ENCODE peak calls at places on chromosomes 7 and 10, in nine cellular contexts. O is neural progenitor cell; L is T-helper 17 cell; P is stimulated activated CD8-positive, alpha-beta memory T cell treated with anti-CD3 and anti-CD28 coated beads, Interleukin-4, amount 100 ng/mL, for 4 hours; S is A673; F is GDM1; A is lower lobe of right lung; T is NCI-H460; Z is DMS153. C is an unnamed sample.

GRCh38 chr7:1918063-1918645 is 248.1 kb downstream of the ELFN1 start:
- DNase-seq in Z (no peak), L (no peak), F (no peak), A (peak; percentile 41), S (no peak), T (no peak), O (no peak), P (no peak), C (no peak)

GRCh38 chr10:77631241-77631640 is 6.4 kb downstream of the KCNMA1 start:
- DNase-seq in F (no peak), T (no peak), A (no peak), S (no peak), O (no peak), P (no peak), L (no peak), Z (no peak), C (no peak)

GRCh38 chr10:110207805-110208613 is 604 bp downstream of the MXI1 start:
- DNase-seq in T (no peak), L (peak; percentile 36), S (peak; percentile 68), A (no peak), F (no peak), O (peak; percentile 81), P (no peak), Z (no peak), C (peak; percentile 64)

GRCh38 chr7:370775-371118 is 80.8 kb downstream of the FOXL3 start:
- DNase-seq in F (no peak), T (no peak), Z (no peak), O (no peak), L (peak; percentile 1), P (no peak), A (no peak), S (no peak), C (no peak)

GRCh38 chr10:55370021-55370420 is 569.0 kb upstream of the PCDH15 start:
- DNase-seq in A (no peak), O (peak; percentile 39), P (no peak), F (no peak), L (no peak), Z (no peak), T (no peak), S (peak; percentile 28), C (peak; percentile 6)

GRCh38 chr7:17185690-17186070 is 112.8 kb upstream of the AHR start:
- DNase-seq in A (no peak), L (no peak), Z (no peak), O (no peak), S (peak; percentile 48), T (no peak), F (peak; percentile 14), P (no peak), C (no peak)

GRCh38 chr10:11581213-11581612 is 30.2 kb downstream of the USP6NL start:
- DNase-seq in A (no peak), Z (no peak), F (no peak), T (no peak), S (no peak), O (no peak), P (no peak), L (no peak), C (no peak)

GRCh38 chr7:32319019-32319382 is 171.2 kb downstream of the LSM5 start:
- DNase-seq in P (no peak), A (no peak), F (no peak), T (no peak), S (no peak), L (no peak), O (no peak), Z (no peak), C (no peak)

GRCh38 chr10:137606-138005 is 2.4 kb downstream of the ZMYND11 start:
- DNase-seq in S (no peak), A (no peak), T (no peak), O (no peak), Z (no peak), P (no peak), F (no peak), L (no peak), C (peak; percentile 46)

GRCh38 chr7:27046854-27047549 is 48.8 kb downstream of the HOXA1 start:
- DNase-seq in A (no peak), T (peak; percentile 25), F (no peak), L (no peak), O (no peak), S (no peak), P (no peak), Z (no peak), C (peak; percentile 48)

GRCh38 chr10:91009121-91009520 is 88.2 kb upstream of the ANKRD1 start:
- DNase-seq in T (no peak), F (no peak), L (no peak), A (no peak), Z (no peak), O (no peak), P (no peak), S (no peak), C (no peak)

GRCh38 chr10:121753726-121754476 is 155.7 kb upstream of the FGFR2 start:
- DNase-seq in T (peak; percentile 82), F (no peak), L (no peak), P (no peak), S (peak; percentile 63), O (no peak), Z (no peak), A (no peak), C (peak; percentile 72)

C was measured in GM03348.